ENCODE peak calls at places on chromosomes 4 and X, in five cellular contexts. W is BE2C; T is effector memory CD8-positive, alpha-beta T cell; A is T-helper 9 cell; X is Right ventricle myocardium superior. G is an unnamed sample.
A peak's percentile ranks its signal among the peaks of the same experiment; 100 is the strongest.

GRCh38 chr4:31979988-31980387 is 1259.8 kb downstream of the PCDH7 start:
- DNase-seq in X (no peak), T (no peak), W (no peak), A (no peak), G (no peak)

GRCh38 chr4:38516194-38516593 is 147.8 kb upstream of the KLF3 start:
- DNase-seq in T (no peak), X (no peak), A (no peak), W (no peak), G (no peak)

GRCh38 chr4:185020863-185021761 is 2.8 kb downstream of the HELT start:
- DNase-seq in A (no peak), T (no peak), W (no peak), X (no peak), G (no peak)

GRCh38 chrX:140572724-140573123 is 67.9 kb upstream of the SOX3 start:
- DNase-seq in X (no peak), T (no peak), A (no peak), W (peak; percentile 34), G (peak; percentile 29)

GRCh38 chr4:20284990-20285389 is 33.3 kb downstream of the SLIT2 start:
- DNase-seq in X (no peak), T (no peak), W (no peak), A (no peak), G (no peak)

GRCh38 chr4:186765673-186766546 is 42.3 kb upstream of the FAT1 start:
- DNase-seq in X (no peak), W (no peak), A (no peak), T (no peak), G (no peak)

GRCh38 chr4:48360966-48361470 is 19.7 kb downstream of the SLAIN2 start:
- DNase-seq in T (no peak), X (no peak), A (no peak), W (no peak), G (no peak)

GRCh38 chrX:115616943-115617563 is 56.1 kb downstream of the PLS3 start:
- DNase-seq in T (no peak), A (no peak), W (no peak), X (no peak), G (no peak)

GRCh38 chrX:35919536-35920309 is at the start of gene CFAP47:
- DNase-seq in A (no peak), W (peak; percentile 71), T (no peak), X (peak; percentile 39), G (peak; percentile 56)

GRCh38 chr4:1371151-1371830 is 24.3 kb downstream of the UVSSA start:
- DNase-seq in A (no peak), X (peak; percentile 13), T (no peak), W (no peak), G (no peak)

GRCh38 chr4:185532795-185533324 is 2.4 kb downstream of the PDLIM3 start:
- DNase-seq in A (no peak), T (no peak), X (no peak), W (no peak), G (no peak)

G was measured in WERI-Rb-1.